ENCODE peak calls at places on chromosomes 16 and 17, in six cellular contexts. D, W, T, I, N and B are unnamed samples.

GRCh38 chr17:78341559-78342437 is 18.1 kb downstream of the SOCS3 start:
- DNase-seq in W (no peak), N (peak; percentile 89), T (peak; percentile 78), I (peak; percentile 82), D (peak; percentile 85), B (peak; percentile 66)

GRCh38 chr16:9499921-9500593 is 408.6 kb downstream of the HAPSTR1 start:
- DNase-seq in W (no peak), I (no peak), D (no peak), N (peak; percentile 64), T (peak; percentile 6), B (no peak)

GRCh38 chr16:73319747-73320146 is 271.8 kb upstream of the ZFHX3 start:
- DNase-seq in T (no peak), I (no peak), D (no peak), N (peak; percentile 13), W (no peak), B (peak; percentile 24)

GRCh38 chr17:48539177-48539576 is 5.7 kb downstream of the HOXB2 start:
- DNase-seq in I (peak; percentile 82), D (no peak), N (no peak), W (no peak), T (no peak), B (no peak)

GRCh38 chr17:28551421-28552186 is 820 bp downstream of the UNC119 start:
- DNase-seq in D (no peak), T (peak; percentile 49), N (no peak), I (no peak), W (no peak), B (peak; percentile 37)

GRCh38 chr16:52553322-52553721 is 6.4 kb upstream of the TOX3 start:
- DNase-seq in I (no peak), T (no peak), N (no peak), D (no peak), W (no peak), B (no peak)

GRCh38 chr17:73042809-73043685 is 49.4 kb downstream of the SLC39A11 start:
- DNase-seq in I (peak; percentile 54), N (no peak), W (no peak), D (no peak), T (no peak), B (no peak)

GRCh38 chr16:69039333-69039941 is 66.0 kb upstream of the HAS3 start:
- DNase-seq in D (peak; percentile 41), T (no peak), W (no peak), N (peak; percentile 10), I (peak; percentile 71), B (no peak)

GRCh38 chr17:21425736-21426135 is 49.6 kb downstream of the KCNJ12 start:
- DNase-seq in D (no peak), I (no peak), W (no peak), T (no peak), N (no peak), B (no peak)

GRCh38 chr16:87375426-87376135 is 8.0 kb downstream of the FBXO31 start:
- DNase-seq in N (no peak), T (no peak), D (no peak), I (peak; percentile 45), W (no peak), B (no peak)

GRCh38 chr16:81500833-81501521 is 56.4 kb downstream of the CMIP start:
- DNase-seq in T (no peak), D (peak; percentile 55), W (no peak), I (peak; percentile 14), N (no peak), B (no peak)

GRCh38 chr17:82531431-82531881 is 11.9 kb downstream of the FOXK2 start:
- DNase-seq in D (peak; percentile 37), W (no peak), I (peak; percentile 82), T (no peak), N (no peak), B (no peak)

GRCh38 chr16:1026784-1027415 is 45.3 kb downstream of the SOX8 start:
- DNase-seq in N (no peak), T (no peak), W (no peak), D (no peak), I (no peak), B (no peak)

GRCh38 chr17:68100000-68100641 is 64.6 kb downstream of the KPNA2 start:
- DNase-seq in T (no peak), N (no peak), W (no peak), I (no peak), D (no peak), B (peak; percentile 75)

GRCh38 chr17:20206591-20206990 is 197.4 kb downstream of the SPECC1 start:
- DNase-seq in I (peak; percentile 89), N (no peak), D (no peak), T (no peak), W (no peak), B (no peak)
- H3K4me3 ChIP-seq in I (no peak overlapping the region), N (no peak overlapping the region), D (no peak overlapping the region), T (no peak overlapping the region), W (no peak overlapping the region), B (no peak overlapping the region)

GRCh38 chr16:56635441-56635967 is 3.0 kb upstream of the MT1A start:
- DNase-seq in D (no peak), N (no peak), I (no peak), T (no peak), W (no peak), B (no peak)

GRCh38 chr16:56639045-56639444 is 579 bp downstream of the MT1A start:
- DNase-seq in T (no peak), W (no peak), D (no peak), N (no peak), I (no peak), B (no peak)

GRCh38 chr16:56640076-56640475 is 1.6 kb downstream of the MT1A start:
- DNase-seq in W (no peak), I (no peak), D (no peak), N (no peak), T (no peak), B (no peak)

GRCh38 chr16:56636616-56637413 is 1.7 kb upstream of the MT1A start:
- DNase-seq in D (no peak), W (no peak), T (no peak), I (no peak), N (no peak), B (no peak)

DNA sequence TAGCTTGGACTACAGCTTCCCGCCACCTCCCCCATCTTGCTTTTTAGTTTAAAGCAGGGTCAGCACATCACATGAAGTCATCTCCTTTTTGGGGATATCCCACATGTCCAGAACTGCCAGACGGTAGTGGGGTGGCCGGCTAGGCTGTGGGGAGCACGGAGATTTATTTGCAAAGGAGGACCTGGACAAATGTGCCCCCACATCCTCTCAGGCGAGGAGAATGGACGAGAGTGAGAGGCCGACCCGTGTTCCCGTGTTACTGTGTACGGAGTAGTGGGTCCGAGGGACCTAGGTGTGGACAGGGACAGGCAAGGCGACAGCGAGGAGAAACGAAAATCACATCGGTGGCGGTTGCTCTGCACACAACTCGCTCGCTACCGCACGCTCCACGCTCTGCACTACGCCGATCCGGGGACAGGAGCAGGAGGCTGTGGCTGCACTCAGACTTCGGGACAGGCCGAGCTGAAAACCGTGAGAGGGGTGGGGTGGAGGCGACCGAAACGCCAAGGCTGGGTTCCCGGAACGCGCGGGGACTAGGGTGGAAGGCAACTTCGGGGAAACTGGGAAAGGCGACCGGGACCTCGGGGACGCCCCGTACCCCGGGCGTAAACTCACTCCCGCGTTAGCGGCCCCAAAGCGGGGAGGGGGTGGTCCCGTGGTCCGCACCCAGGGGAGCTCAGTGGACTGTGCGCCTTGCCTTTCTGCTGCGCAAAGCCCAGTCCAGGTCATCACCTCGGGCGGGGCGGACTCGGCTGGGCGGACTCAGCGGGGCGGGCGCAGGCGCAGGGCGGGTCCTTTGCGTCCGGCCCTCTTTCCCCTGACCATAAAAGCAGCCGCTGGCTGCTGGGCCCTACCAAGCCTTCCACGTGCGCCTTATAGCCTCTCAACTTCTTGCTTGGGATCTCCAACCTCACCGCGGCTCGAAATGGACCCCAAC is at the start of gene MT1A:
- DNase-seq in N (peak; percentile 87), T (peak; percentile 69), D (peak; percentile 60), I (peak; percentile 60), W (no peak), B (peak; percentile 83)
- H3K4me3 ChIP-seq in N (peak within 1 kb of the TSS; percentile 12), T (peak within 1 kb of the TSS; percentile 36), D (peak within 1 kb of the TSS; percentile 14), I (peak within 1 kb of the TSS; percentile 58), W (no peak within 1 kb of the TSS), B (no peak within 1 kb of the TSS)

GRCh38 chr17:7392696-7393612 is 1.4 kb downstream of the PLSCR3 start:
- DNase-seq in D (no peak), N (no peak), I (no peak), T (no peak), W (no peak), B (no peak)
- H3K4me3 ChIP-seq in D (peak overlapping the region; percentile 85), N (peak overlapping the region; percentile 69), I (peak overlapping the region; percentile 94), T (peak overlapping the region; percentile 74), W (peak overlapping the region; percentile 84), B (no peak overlapping the region)

GRCh38 chr17:56173958-56174357 is 20.7 kb downstream of the ANKFN1 start:
- DNase-seq in T (no peak), I (no peak), W (no peak), D (no peak), N (no peak), B (no peak)
- H3K4me3 ChIP-seq in T (no peak overlapping the region), I (no peak overlapping the region), W (no peak overlapping the region), D (no peak overlapping the region), N (no peak overlapping the region), B (no peak overlapping the region)

GRCh38 chr16:88975511-88976061 is 1.4 kb downstream of the CBFA2T3 start:
- DNase-seq in D (no peak), W (no peak), T (no peak), I (no peak), N (no peak), B (no peak)
- H3K4me3 ChIP-seq in D (no peak overlapping the region), W (no peak overlapping the region), T (no peak overlapping the region), I (no peak overlapping the region), N (no peak overlapping the region), B (no peak overlapping the region)

DNA sequence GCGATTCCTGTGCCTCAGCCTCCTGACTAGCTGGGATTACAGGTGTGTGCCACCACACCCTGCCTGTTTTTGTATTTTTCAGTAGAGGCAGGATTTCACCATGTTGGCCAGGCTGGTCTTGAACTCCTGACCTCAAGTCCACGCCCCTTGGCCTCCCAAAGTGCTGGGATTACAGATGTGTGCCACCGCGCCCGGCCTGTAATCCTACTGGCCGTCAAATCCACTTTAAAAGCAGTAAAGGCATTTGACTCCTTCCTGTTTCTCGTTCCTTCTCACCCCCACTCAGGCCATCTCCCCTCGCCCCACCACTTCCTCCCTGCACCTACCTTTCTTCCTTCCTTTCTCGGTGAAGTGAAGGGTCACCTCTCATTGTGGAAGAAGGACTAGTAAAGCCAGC is 69.4 kb upstream of the CREBBP start:
- DNase-seq in N (no peak), W (no peak), T (no peak), D (no peak), I (no peak), B (no peak)
- H3K4me3 ChIP-seq in N (no peak overlapping the region), W (no peak overlapping the region), T (no peak overlapping the region), D (no peak overlapping the region), I (peak overlapping the region; percentile 19), B (no peak overlapping the region)

GRCh38 chr17:33475594-33475993 is 182.5 kb upstream of the ASIC2 start:
- DNase-seq in I (no peak), W (no peak), T (no peak), N (no peak), D (no peak), B (no peak)
- H3K4me3 ChIP-seq in I (no peak overlapping the region), W (no peak overlapping the region), T (no peak overlapping the region), N (no peak overlapping the region), D (no peak overlapping the region), B (no peak overlapping the region)